ENCODE peak calls at places on chromosomes 3 and 15, in six cellular contexts. N is SK-N-SH, G is HepG2, U is K562, F is GM12878, P is H1. V is an unnamed sample.

GRCh38 chr3:134677987-134678308 is 27.1 kb upstream of the KY start:
- DNase-seq in N (no peak), G (no peak), U (no peak), F (no peak), P (no peak), V (no peak)

GRCh38 chr15:40904552-40905201 is 10.4 kb downstream of the VPS18 start:
- DNase-seq in N (no peak), G (no peak), U (no peak), F (no peak), P (no peak), V (no peak)

GRCh38 chr3:149471991-149472390 is 2.5 kb upstream of the TM4SF4 start:
- DNase-seq in N (no peak), G (no peak), U (no peak), F (no peak), P (no peak), V (no peak)

GRCh38 chr15:88764448-88764847 is 38.8 kb upstream of the ACAN start:
- DNase-seq in N (no peak), G (no peak), U (no peak), F (no peak), P (no peak), V (no peak)

GRCh38 chr3:77303943-77304778 is 264.3 kb downstream of the ROBO2 start:
- DNase-seq in N (no peak), G (no peak), U (no peak), F (no peak), P (no peak), V (no peak)

GRCh38 chr3:10600159-10601125 is 95.1 kb upstream of the ATP2B2 start:
- DNase-seq in N (peak; percentile 83), G (no peak), U (no peak), F (no peak), P (no peak), V (no peak)

GRCh38 chr3:194407423-194407822 is 8.4 kb upstream of the GP5 start:
- DNase-seq in N (no peak), G (peak; percentile 7), U (no peak), F (no peak), P (no peak), V (no peak)

GRCh38 chr3:124336067-124336656 is 344.2 kb upstream of the ROPN1 start:
- DNase-seq in N (no peak), G (no peak), U (no peak), F (no peak), P (no peak), V (no peak)

GRCh38 chr3:64495413-64495812 is 192.4 kb downstream of the ADAMTS9 start:
- DNase-seq in N (no peak), G (no peak), U (no peak), F (no peak), P (no peak), V (no peak)

GRCh38 chr15:57762302-57762701 is 55.8 kb downstream of the POLR2M start:
- DNase-seq in N (no peak), G (no peak), U (no peak), F (no peak), P (no peak), V (no peak)

GRCh38 chr15:45157056-45157455 is 27.3 kb downstream of the DUOX1 start:
- DNase-seq in N (no peak), G (no peak), U (no peak), F (no peak), P (no peak), V (no peak)

GRCh38 chr15:70703066-70703465 is 60.3 kb downstream of the UACA start:
- DNase-seq in N (no peak), G (no peak), U (no peak), F (no peak), P (no peak), V (no peak)

GRCh38 chr3:49465269-49466034 is 4.6 kb upstream of the DAG1 start:
- DNase-seq in N (peak; percentile 34), G (peak; percentile 91), U (peak; percentile 37), F (no peak), P (no peak), V (no peak)

GRCh38 chr15:42723068-42723467 is 13.9 kb downstream of the CDAN1 start:
- DNase-seq in N (peak; percentile 11), G (peak; percentile 15), U (no peak), F (no peak), P (no peak), V (no peak)

GRCh38 chr3:110267304-110267703 is 804.3 kb upstream of the NECTIN3 start:
- DNase-seq in N (no peak), G (no peak), U (no peak), F (no peak), P (no peak), V (no peak)

GRCh38 chr3:65819896-65820295 is 218.8 kb downstream of the MAGI1 start:
- DNase-seq in N (no peak), G (no peak), U (no peak), F (no peak), P (no peak), V (no peak)

GRCh38 chr3:71916747-71917369 is 131.9 kb upstream of the PROK2 start:
- DNase-seq in N (peak; percentile 20), G (no peak), U (no peak), F (no peak), P (no peak), V (no peak)

GRCh38 chr3:81352867-81353266 is 408.6 kb downstream of the GBE1 start:
- DNase-seq in N (no peak), G (peak; percentile 40), U (no peak), F (no peak), P (no peak), V (peak; percentile 14)

GRCh38 chr3:182078314-182078713 is 366.6 kb downstream of the SOX2 start:
- DNase-seq in N (no peak), G (no peak), U (no peak), F (no peak), P (no peak), V (no peak)

GRCh38 chr15:40843885-40844542 is at the start of gene SPINT1:
- DNase-seq in N (peak; percentile 69), G (no peak), U (peak; percentile 84), F (no peak), P (peak; percentile 79), V (no peak)

GRCh38 chr3:33467786-33468185 is 27.6 kb upstream of the UBP1 start:
- DNase-seq in N (no peak), G (peak; percentile 16), U (no peak), F (no peak), P (no peak), V (no peak)

GRCh38 chr3:173043757-173044156 is 97.3 kb downstream of the SPATA16 start:
- DNase-seq in N (no peak), G (no peak), U (no peak), F (no peak), P (no peak), V (no peak)

GRCh38 chr3:46213201-46213600 is 5.1 kb upstream of the CCR1 start:
- DNase-seq in N (no peak), G (no peak), U (no peak), F (no peak), P (no peak), V (peak; percentile 60)

GRCh38 chr3:72892870-72893269 is 5.0 kb downstream of the GXYLT2 start:
- DNase-seq in N (peak; percentile 40), G (peak; percentile 33), U (peak; percentile 63), F (no peak), P (peak; percentile 81), V (no peak)

GRCh38 chr15:88797648-88798339 is 5.4 kb upstream of the ACAN start:
- DNase-seq in N (no peak), G (no peak), U (no peak), F (no peak), P (no peak), V (no peak)

GRCh38 chr15:37362414-37362813 is 262.1 kb upstream of the MEIS2 start:
- DNase-seq in N (peak; percentile 11), G (no peak), U (no peak), F (no peak), P (no peak), V (no peak)

GRCh38 chr3:16512435-16513140 is 911 bp downstream of the RFTN1 start:
- DNase-seq in N (peak; percentile 67), G (no peak), U (no peak), F (no peak), P (peak; percentile 66), V (peak; percentile 14)
- TF ChIP-seq POLR2AphosphoS5 in N (no peak), G (no peak), U (no peak), F (peak; percentile 96), P (no peak), V (no peak)

GRCh38 chr15:67945951-67946700 is 106.3 kb upstream of the RNU6-1 start:
- DNase-seq in N (no peak), G (peak; percentile 98), U (peak; percentile 50), F (no peak), P (peak; percentile 51), V (no peak)
- H3K27ac ChIP-seq in N (no peak overlapping the region), G (peak overlapping the region; percentile 98), U (no peak overlapping the region), F (peak overlapping the region; percentile 84), P (peak overlapping the region; percentile 25), V (no peak overlapping the region)

GRCh38 chr3:29447946-29448632 is 167.2 kb downstream of the RBMS3 start:
- DNase-seq in N (no peak), G (no peak), U (no peak), F (no peak), P (no peak), V (no peak)

GRCh38 chr3:29454326-29454725 is 173.5 kb downstream of the RBMS3 start:
- DNase-seq in N (no peak), G (no peak), U (no peak), F (no peak), P (no peak), V (no peak)

GRCh38 chr3:29452923-29453277 is 172.0 kb downstream of the RBMS3 start:
- DNase-seq in N (no peak), G (no peak), U (no peak), F (no peak), P (no peak), V (no peak)

GRCh38 chr3:29453278-29453961 is 172.5 kb downstream of the RBMS3 start:
- DNase-seq in N (peak; percentile 55), G (no peak), U (no peak), F (no peak), P (no peak), V (no peak)

DNA sequence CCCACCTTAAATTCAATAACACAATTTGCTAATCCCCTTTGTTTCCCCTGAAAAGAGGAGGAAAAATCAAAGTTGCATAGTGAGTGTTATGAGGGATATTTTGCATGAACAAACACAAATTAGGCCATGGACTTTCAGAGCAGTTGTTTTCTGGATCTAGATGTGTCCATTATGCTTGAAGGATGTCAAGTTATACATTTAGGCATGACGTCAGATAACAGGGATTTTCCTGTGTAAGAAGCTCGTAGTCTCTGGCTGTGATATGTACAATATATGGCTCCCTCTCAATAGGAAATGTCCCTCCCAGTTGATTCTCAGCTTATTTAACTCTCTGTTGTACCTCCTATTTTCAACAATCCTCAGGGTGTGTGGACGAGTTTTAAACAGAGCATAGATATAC is 171.0 kb downstream of the RBMS3 start:
- DNase-seq in N (no peak), G (no peak), U (no peak), F (no peak), P (no peak), V (no peak)
- TF ChIP-seq GABPA in N (no peak), G (no peak), U (no peak), F (no peak), P (no peak), V (no peak)

DNA sequence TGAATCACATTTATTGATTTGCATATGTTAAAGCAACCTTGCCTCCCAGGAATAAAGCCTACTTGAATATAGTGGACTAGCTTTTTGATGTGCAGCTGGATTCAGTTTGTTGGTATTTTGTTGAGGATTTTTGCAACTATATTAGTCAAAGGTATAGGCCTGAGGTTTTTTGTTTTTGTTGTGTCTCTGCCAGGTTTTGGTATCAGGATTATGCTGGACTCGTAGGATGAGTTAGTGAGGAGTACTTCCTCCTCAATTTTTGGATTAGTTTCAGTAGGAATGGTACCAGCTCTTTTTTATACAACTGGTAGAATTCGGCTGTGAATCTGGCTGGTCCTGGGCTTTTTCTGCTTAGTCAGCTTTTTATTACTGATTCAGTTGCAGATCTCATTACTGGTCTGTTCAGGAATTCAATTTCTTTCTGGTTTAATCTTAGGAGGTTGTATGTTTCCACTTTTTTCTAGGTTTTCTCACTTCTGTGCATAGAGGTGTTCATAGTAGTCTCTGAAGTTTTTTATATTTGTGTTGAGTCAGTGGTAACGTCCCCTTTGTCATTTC is 209.7 kb upstream of the RBMS3 start:
- DNase-seq in N (no peak), G (no peak), U (no peak), F (no peak), P (no peak), V (no peak)
- TF ChIP-seq POLR2AphosphoS5 in N (no peak), G (no peak), U (no peak), F (no peak), P (no peak), V (no peak)

V was measured in HL-60.